ENCODE peak calls at places on chromosomes 7 and 10, in seven cellular contexts. One of them, this sample, is unnamed.

GRCh38 chr10:87973635-87974034 is 110.2 kb downstream of the PTEN start:
- DNase-seq in HCT116: no peak
- DNase-seq in SK-N-SH: no peak
- DNase-seq in HepG2: no peak
- DNase-seq in H1: peak; percentile 9
- DNase-seq in K562: no peak
- DNase-seq in GM12878: no peak
- DNase-seq in this sample: no peak

GRCh38 chr7:94375167-94375566 is 19.5 kb upstream of the COL1A2 start:
- DNase-seq in HCT116: no peak
- DNase-seq in HepG2: no peak
- DNase-seq in SK-N-SH: no peak
- DNase-seq in GM12878: no peak
- DNase-seq in H1: no peak
- DNase-seq in K562: no peak
- DNase-seq in this sample: no peak

GRCh38 chr10:30579554-30579953 is 50.0 kb downstream of the LYZL2 start:
- DNase-seq in SK-N-SH: no peak
- DNase-seq in GM12878: no peak
- DNase-seq in K562: no peak
- DNase-seq in H1: no peak
- DNase-seq in HCT116: no peak
- DNase-seq in HepG2: no peak
- DNase-seq in this sample: no peak

GRCh38 chr10:125204400-125204799 is 44.0 kb upstream of the CTBP2 start:
- DNase-seq in HepG2: no peak
- DNase-seq in H1: no peak
- DNase-seq in K562: no peak
- DNase-seq in GM12878: no peak
- DNase-seq in HCT116: no peak
- DNase-seq in SK-N-SH: peak; percentile 31
- DNase-seq in this sample: no peak

GRCh38 chr7:108584211-108584610 is 14.5 kb downstream of the DNAJB9 start:
- DNase-seq in H1: no peak
- DNase-seq in HepG2: no peak
- DNase-seq in HCT116: no peak
- DNase-seq in SK-N-SH: no peak
- DNase-seq in K562: no peak
- DNase-seq in GM12878: no peak
- DNase-seq in this sample: no peak

GRCh38 chr10:12579954-12580858 is 230.9 kb downstream of the CAMK1D start:
- DNase-seq in HepG2: no peak
- DNase-seq in K562: no peak
- DNase-seq in HCT116: no peak
- DNase-seq in H1: no peak
- DNase-seq in SK-N-SH: no peak
- DNase-seq in GM12878: no peak
- DNase-seq in this sample: no peak

GRCh38 chr10:49602380-49603023 is 7.6 kb upstream of the SLC18A3 start:
- DNase-seq in H1: no peak
- DNase-seq in HCT116: no peak
- DNase-seq in HepG2: no peak
- DNase-seq in GM12878: no peak
- DNase-seq in K562: no peak
- DNase-seq in SK-N-SH: no peak
- DNase-seq in this sample: no peak

GRCh38 chr7:78099715-78100477 is 301.3 kb downstream of the PHTF2 start:
- DNase-seq in GM12878: no peak
- DNase-seq in HCT116: no peak
- DNase-seq in SK-N-SH: no peak
- DNase-seq in K562: no peak
- DNase-seq in H1: no peak
- DNase-seq in HepG2: no peak
- DNase-seq in this sample: no peak

GRCh38 chr7:86970547-86970946 is 88.9 kb downstream of the ELAPOR2 start:
- DNase-seq in HepG2: no peak
- DNase-seq in HCT116: no peak
- DNase-seq in K562: no peak
- DNase-seq in GM12878: no peak
- DNase-seq in SK-N-SH: no peak
- DNase-seq in H1: no peak
- DNase-seq in this sample: no peak

GRCh38 chr7:142134944-142135343 is 23.4 kb downstream of the MGAM2 start:
- DNase-seq in K562: no peak
- DNase-seq in H1: no peak
- DNase-seq in GM12878: no peak
- DNase-seq in HepG2: peak; percentile 6
- DNase-seq in SK-N-SH: no peak
- DNase-seq in HCT116: no peak
- DNase-seq in this sample: no peak

GRCh38 chr7:87148332-87148955 is 3.8 kb upstream of the DMTF1 start:
- DNase-seq in HepG2: no peak
- DNase-seq in GM12878: no peak
- DNase-seq in K562: peak; percentile 60
- DNase-seq in HCT116: peak; percentile 24
- DNase-seq in H1: no peak
- DNase-seq in SK-N-SH: peak; percentile 50
- DNase-seq in this sample: peak; percentile 65

GRCh38 chr10:75234683-75235374 is 928 bp downstream of the COMTD1 start:
- DNase-seq in GM12878: no peak
- DNase-seq in SK-N-SH: peak; percentile 59
- DNase-seq in K562: peak; percentile 68
- DNase-seq in H1: no peak
- DNase-seq in HCT116: no peak
- DNase-seq in HepG2: no peak
- DNase-seq in this sample: no peak

GRCh38 chr7:23285657-23286646 is 13.2 kb upstream of the MALSU1 start:
- DNase-seq in GM12878: no peak
- DNase-seq in HCT116: no peak
- DNase-seq in K562: no peak
- DNase-seq in SK-N-SH: no peak
- DNase-seq in H1: no peak
- DNase-seq in HepG2: no peak
- DNase-seq in this sample: no peak

DNA sequence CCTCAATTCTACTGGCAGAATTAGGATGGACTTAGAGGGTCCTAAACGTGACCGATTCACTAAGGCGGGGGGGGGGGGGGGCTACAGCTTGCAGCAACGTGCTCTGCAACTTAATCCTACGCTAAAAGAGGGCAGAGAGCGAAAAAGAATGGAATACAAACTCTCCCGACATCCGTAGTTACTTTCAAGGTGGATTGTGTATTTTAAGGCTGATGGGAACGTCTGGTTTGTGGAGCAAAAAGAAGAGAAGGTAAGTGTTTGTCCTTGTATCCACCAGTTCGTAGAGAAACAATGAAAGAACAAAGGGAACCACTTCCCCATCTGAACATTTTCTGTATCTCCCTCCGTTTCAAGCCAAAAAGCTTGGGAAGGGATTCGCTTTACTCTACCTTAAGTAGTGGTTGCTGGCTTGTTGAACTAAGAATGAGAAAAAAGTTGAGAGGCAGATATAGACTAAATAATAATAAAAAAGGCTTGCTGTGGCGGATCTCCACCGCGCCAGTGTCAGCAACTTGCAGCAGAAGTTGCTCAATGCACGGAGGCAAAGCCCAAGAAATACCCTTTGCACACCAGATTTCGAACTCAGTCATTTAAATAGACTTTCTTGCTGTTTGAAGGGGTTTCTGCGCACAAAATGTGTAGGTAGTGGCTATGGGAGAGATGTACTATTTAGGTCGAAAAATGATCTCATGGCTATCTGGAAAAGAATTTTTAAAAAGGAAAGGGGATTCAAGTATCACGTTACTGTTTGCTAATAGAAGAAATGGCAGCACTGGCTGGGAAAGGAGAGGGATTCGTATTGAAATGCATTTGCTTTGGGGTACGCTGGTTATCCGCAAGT is 736 bp downstream of the SKIDA1 start:
- DNase-seq in H1: no peak
- DNase-seq in GM12878: no peak
- DNase-seq in HCT116: no peak
- DNase-seq in SK-N-SH: no peak
- DNase-seq in K562: peak; percentile 47
- DNase-seq in HepG2: peak; percentile 61
- DNase-seq in this sample: peak; percentile 1
- TF ChIP-seq JUND in H1: no peak
- TF ChIP-seq JUND in GM12878: no peak
- TF ChIP-seq JUND in HCT116: no peak
- TF ChIP-seq JUND in SK-N-SH: no peak
- TF ChIP-seq JUND in K562: no peak
- TF ChIP-seq JUND in HepG2: no peak
- TF ChIP-seq JUND in this sample: no peak

GRCh38 chr7:50268990-50269389 is 35.5 kb upstream of the IKZF1 start:
- DNase-seq in HCT116: no peak
- DNase-seq in HepG2: no peak
- DNase-seq in SK-N-SH: no peak
- DNase-seq in K562: no peak
- DNase-seq in H1: no peak
- DNase-seq in GM12878: no peak
- DNase-seq in this sample: no peak

GRCh38 chr7:50266893-50267386 is 37.6 kb upstream of the IKZF1 start:
- DNase-seq in HCT116: no peak
- DNase-seq in SK-N-SH: no peak
- DNase-seq in K562: peak; percentile 67
- DNase-seq in H1: no peak
- DNase-seq in GM12878: peak; percentile 84
- DNase-seq in HepG2: no peak
- DNase-seq in this sample: no peak

GRCh38 chr7:50265968-50266694 is 38.4 kb upstream of the IKZF1 start:
- DNase-seq in K562: no peak
- DNase-seq in GM12878: no peak
- DNase-seq in SK-N-SH: no peak
- DNase-seq in HCT116: no peak
- DNase-seq in H1: no peak
- DNase-seq in HepG2: no peak
- DNase-seq in this sample: no peak

GRCh38 chr7:50267525-50268041 is 36.9 kb upstream of the IKZF1 start:
- DNase-seq in H1: no peak
- DNase-seq in SK-N-SH: no peak
- DNase-seq in HCT116: no peak
- DNase-seq in GM12878: no peak
- DNase-seq in HepG2: no peak
- DNase-seq in K562: no peak
- DNase-seq in this sample: no peak

DNA sequence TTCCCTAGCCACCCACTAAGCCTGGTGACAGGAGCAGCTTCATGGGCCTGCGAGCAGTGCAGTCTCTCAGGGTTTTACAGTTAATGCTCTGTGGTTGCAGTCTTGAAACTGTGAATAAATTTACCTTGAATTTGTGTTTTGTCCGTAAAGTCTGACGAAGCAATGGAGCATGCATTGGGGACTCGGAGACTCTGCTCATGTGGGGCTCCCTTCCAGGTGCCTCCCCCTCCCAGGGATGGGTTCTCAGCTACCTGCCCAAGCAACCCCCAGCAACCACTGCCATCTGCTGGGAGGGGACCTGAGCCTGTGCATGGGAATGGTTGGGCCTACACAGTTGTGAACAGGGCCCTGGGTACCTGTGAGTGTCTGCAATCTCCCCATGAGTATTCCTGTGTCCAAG is 36.3 kb upstream of the IKZF1 start:
- DNase-seq in SK-N-SH: no peak
- DNase-seq in H1: no peak
- DNase-seq in HCT116: no peak
- DNase-seq in GM12878: no peak
- DNase-seq in K562: no peak
- DNase-seq in HepG2: no peak
- DNase-seq in this sample: no peak
- TF ChIP-seq JUND in SK-N-SH: no peak
- TF ChIP-seq JUND in H1: no peak
- TF ChIP-seq JUND in HCT116: no peak
- TF ChIP-seq JUND in GM12878: no peak
- TF ChIP-seq JUND in K562: no peak
- TF ChIP-seq JUND in HepG2: no peak
- TF ChIP-seq JUND in this sample: no peak

GRCh38 chr10:24209421-24209770 is 458 bp downstream of the KIAA1217 start:
- DNase-seq in H1: no peak
- DNase-seq in HCT116: no peak
- DNase-seq in SK-N-SH: peak; percentile 74
- DNase-seq in GM12878: no peak
- DNase-seq in K562: no peak
- DNase-seq in HepG2: no peak
- DNase-seq in this sample: no peak
- TF ChIP-seq JUND in H1: no peak
- TF ChIP-seq JUND in HCT116: no peak
- TF ChIP-seq JUND in SK-N-SH: peak; percentile 40
- TF ChIP-seq JUND in GM12878: no peak
- TF ChIP-seq JUND in K562: no peak
- TF ChIP-seq JUND in HepG2: no peak
- TF ChIP-seq JUND in this sample: no peak

GRCh38 chr7:27154901-27155815 is 1.3 kb downstream of the HOXA7 start:
- DNase-seq in HCT116: no peak
- DNase-seq in GM12878: no peak
- DNase-seq in K562: no peak
- DNase-seq in H1: no peak
- DNase-seq in SK-N-SH: no peak
- DNase-seq in HepG2: no peak
- DNase-seq in this sample: no peak
- TF ChIP-seq JUND in HCT116: no peak
- TF ChIP-seq JUND in GM12878: no peak
- TF ChIP-seq JUND in K562: no peak
- TF ChIP-seq JUND in H1: no peak
- TF ChIP-seq JUND in SK-N-SH: no peak
- TF ChIP-seq JUND in HepG2: no peak
- TF ChIP-seq JUND in this sample: no peak

DNA sequence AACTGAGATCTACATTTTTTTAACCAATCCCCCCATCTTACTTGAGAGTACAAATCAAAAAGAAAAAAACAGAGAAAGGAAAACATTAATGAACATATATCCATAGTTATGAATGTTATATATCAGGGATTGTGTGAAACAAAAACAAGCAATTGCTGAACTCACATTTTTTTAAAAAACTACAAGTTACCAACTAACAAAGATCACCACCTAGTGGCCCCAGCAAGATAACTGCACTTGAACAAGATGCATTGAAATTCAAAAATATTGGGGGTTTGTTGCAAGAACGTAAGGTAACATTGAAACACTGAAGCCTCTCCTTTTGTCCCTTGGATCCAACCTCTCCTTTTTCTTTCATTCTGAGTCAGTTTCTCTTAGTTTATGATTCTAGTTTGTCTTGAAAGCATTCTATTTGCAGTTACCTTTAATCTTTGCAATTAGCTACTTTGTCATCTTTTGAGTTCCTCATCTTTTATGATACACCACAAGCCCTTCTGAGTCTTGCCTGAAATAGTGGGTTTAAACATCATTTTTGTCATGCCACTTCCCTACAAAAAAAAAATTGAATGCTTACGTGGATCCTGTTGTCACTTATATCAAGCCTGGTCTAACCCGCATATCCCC is 87.3 kb upstream of the TES start:
- DNase-seq in GM12878: no peak
- DNase-seq in H1: no peak
- DNase-seq in HepG2: peak; percentile 20
- DNase-seq in K562: peak; percentile 40
- DNase-seq in SK-N-SH: peak; percentile 17
- DNase-seq in HCT116: peak; percentile 32
- DNase-seq in this sample: no peak
- TF ChIP-seq JUND in GM12878: no peak
- TF ChIP-seq JUND in H1: no peak
- TF ChIP-seq JUND in HepG2: no peak
- TF ChIP-seq JUND in K562: no peak
- TF ChIP-seq JUND in SK-N-SH: no peak
- TF ChIP-seq JUND in HCT116: no peak
- TF ChIP-seq JUND in this sample: no peak

This sample was measured in T47D.